ENCODE peak calls at places on chromosomes 13 and 19, in five cellular contexts. U, L, R, N and E are unnamed samples.

GRCh38 chr13:37383066-37383465 is 215.5 kb downstream of the POSTN start:
- DNase-seq in U (no peak), L (no peak), R (no peak), N (no peak), E (peak; percentile 8)

GRCh38 chr13:48492123-48493075 is 40.5 kb downstream of the RCBTB2 start:
- DNase-seq in U (peak; percentile 77), L (peak; percentile 56), R (peak; percentile 42), N (peak; percentile 80), E (peak; percentile 91)

GRCh38 chr19:54462072-54462712 is 1.4 kb downstream of the LENG9 start:
- DNase-seq in U (no peak), L (no peak), R (no peak), N (no peak), E (peak; percentile 7)

GRCh38 chr13:48531416-48532145 is 1.3 kb downstream of the RCBTB2 start:
- DNase-seq in U (no peak), L (no peak), R (no peak), N (no peak), E (no peak)

GRCh38 chr19:5690955-5691204 is 785 bp downstream of the RPL36 start:
- DNase-seq in U (no peak), L (no peak), R (no peak), N (no peak), E (no peak)

GRCh38 chr13:64480648-64481047 is 2749.5 kb downstream of the PCDH9 start:
- DNase-seq in U (peak; percentile 13), L (no peak), R (no peak), N (no peak), E (no peak)

GRCh38 chr19:3100747-3101730 is 6.9 kb downstream of the GNA11 start:
- DNase-seq in U (no peak), L (no peak), R (no peak), N (no peak), E (no peak)

GRCh38 chr19:49672131-49672919 is 4.7 kb upstream of the PRMT1 start:
- DNase-seq in U (peak; percentile 67), L (peak; percentile 42), R (peak; percentile 27), N (peak; percentile 73), E (peak; percentile 67)

GRCh38 chr19:17348700-17349099 is 11.3 kb downstream of the GTPBP3 start:
- DNase-seq in U (peak; percentile 69), L (peak; percentile 24), R (no peak), N (no peak), E (peak; percentile 76)

GRCh38 chr13:58452123-58452623 is 820.6 kb downstream of the PCDH17 start:
- DNase-seq in U (no peak), L (no peak), R (no peak), N (no peak), E (no peak)

GRCh38 chr13:71605744-71606143 is 261.3 kb downstream of the DACH1 start:
- DNase-seq in U (no peak), L (no peak), R (no peak), N (no peak), E (no peak)

GRCh38 chr13:104641309-104641708 is 1575.1 kb upstream of the SLC10A2 start:
- DNase-seq in U (no peak), L (no peak), R (no peak), N (no peak), E (peak; percentile 7)

GRCh38 chr13:97627566-97627965 is 193.6 kb downstream of the RAP2A start:
- DNase-seq in U (peak; percentile 87), L (peak; percentile 76), R (peak; percentile 50), N (no peak), E (peak; percentile 48)

GRCh38 chr13:32586022-32586900 is at the start of gene PDS5B:
- DNase-seq in U (peak; percentile 91), L (peak; percentile 94), R (peak; percentile 94), N (peak; percentile 95), E (peak; percentile 94)

GRCh38 chr13:98466634-98467236 is 110.2 kb downstream of the STK24 start:
- DNase-seq in U (peak; percentile 45), L (peak; percentile 20), R (no peak), N (no peak), E (peak; percentile 69)

GRCh38 chr13:20940083-20940482 is 37.5 kb upstream of the XPO4 start:
- DNase-seq in U (peak; percentile 80), L (peak; percentile 22), R (no peak), N (no peak), E (peak; percentile 44)

GRCh38 chr13:106384516-106384915 is 150.9 kb downstream of the EFNB2 start:
- DNase-seq in U (no peak), L (no peak), R (no peak), N (no peak), E (no peak)

GRCh38 chr13:112679932-112680677 is 9.7 kb upstream of the ATP11A start:
- DNase-seq in U (no peak), L (no peak), R (no peak), N (no peak), E (no peak)

GRCh38 chr13:31476266-31476665 is 263.1 kb upstream of the RXFP2 start:
- DNase-seq in U (peak; percentile 96), L (peak; percentile 5), R (no peak), N (no peak), E (peak; percentile 77)

GRCh38 chr19:47057328-47057727 is 8.9 kb upstream of the TMEM160 start:
- DNase-seq in U (no peak), L (peak; percentile 32), R (no peak), N (no peak), E (peak; percentile 43)

GRCh38 chr19:46716013-46716671 is 772 bp downstream of the PRKD2 start:
- DNase-seq in U (no peak), L (no peak), R (no peak), N (no peak), E (no peak)

GRCh38 chr19:49362926-49363264 is 679 bp upstream of the TEAD2 start:
- DNase-seq in U (no peak), L (no peak), R (no peak), N (no peak), E (no peak)

GRCh38 chr13:30107126-30107525 is 200.2 kb downstream of the KATNAL1 start:
- DNase-seq in U (no peak), L (no peak), R (no peak), N (peak; percentile 42), E (no peak)

GRCh38 chr13:32639502-32640105 is 53.4 kb downstream of the PDS5B start:
- DNase-seq in U (peak; percentile 85), L (peak; percentile 74), R (peak; percentile 36), N (peak; percentile 77), E (peak; percentile 61)

GRCh38 chr19:3387645-3388589 is 21.5 kb downstream of the NFIC start:
- DNase-seq in U (peak; percentile 58), L (no peak), R (peak; percentile 89), N (peak; percentile 94), E (peak; percentile 22)

GRCh38 chr19:32061304-32061703 is 284.1 kb upstream of the ZNF507 start:
- DNase-seq in U (no peak), L (no peak), R (no peak), N (no peak), E (no peak)